ENCODE peak calls at places on chromosome X, in eight cellular contexts. J is fibroblast of the aortic adventitia; Q is foreskin keratinocyte; P is mammary epithelial cell; H is lung; K is left ventricle myocardium inferior; O is fibroblast of mammary gland; C is CD4-positive, alpha-beta T cell. X is an unnamed sample.

GRCh38 chrX:107656965-107657364 is 28.7 kb downstream of the PRPS1 start:
- DNase-seq in K (no peak), J (no peak), H (no peak), C (no peak), P (no peak), Q (no peak), O (no peak), X (no peak)

GRCh38 chrX:154000051-154000450 is 19.7 kb downstream of the IRAK1 start:
- DNase-seq in O (no peak), K (no peak), H (no peak), Q (no peak), C (no peak), J (no peak), P (no peak), X (no peak)

GRCh38 chrX:41384041-41384705 is 50.2 kb downstream of the DDX3X start:
- DNase-seq in H (peak; percentile 80), P (peak; percentile 65), C (peak; percentile 14), J (peak; percentile 82), K (peak; percentile 68), Q (peak; percentile 32), O (peak; percentile 91), X (peak; percentile 53)

GRCh38 chrX:23936198-23936597 is 28.4 kb downstream of the CXorf58 start:
- DNase-seq in H (no peak), J (no peak), C (no peak), K (no peak), O (no peak), Q (no peak), P (no peak), X (no peak)

GRCh38 chrX:79570524-79571240 is 203.5 kb upstream of the ITM2A start:
- DNase-seq in O (no peak), Q (no peak), H (no peak), K (no peak), J (no peak), P (no peak), C (no peak), X (no peak)

GRCh38 chrX:68835104-68835442 is 6.3 kb downstream of the EFNB1 start:
- DNase-seq in Q (no peak), J (no peak), K (no peak), O (no peak), C (no peak), P (no peak), H (no peak), X (no peak)

GRCh38 chrX:16491461-16491860 is 158.5 kb upstream of the S100G start:
- DNase-seq in C (no peak), J (no peak), K (no peak), H (no peak), O (no peak), Q (no peak), P (no peak), X (no peak)

GRCh38 chrX:40105791-40106676 is 8.3 kb upstream of the BCOR start:
- DNase-seq in H (no peak), O (no peak), K (peak; percentile 79), P (peak; percentile 33), J (no peak), Q (no peak), C (peak; percentile 51), X (no peak)

GRCh38 chrX:137432609-137433008 is 133.3 kb upstream of the ZIC3 start:
- DNase-seq in P (no peak), O (no peak), Q (no peak), C (no peak), H (no peak), K (no peak), J (no peak), X (no peak)

GRCh38 chrX:12972239-12972638 is 2.7 kb upstream of the TMSB4X start:
- DNase-seq in P (no peak), Q (no peak), K (no peak), C (no peak), H (no peak), J (no peak), O (no peak), X (no peak)

GRCh38 chrX:108199691-108200090 is 108.1 kb downstream of the ATG4A start:
- DNase-seq in Q (no peak), O (peak; percentile 59), C (no peak), H (no peak), J (peak; percentile 57), K (no peak), P (peak; percentile 14), X (no peak)

GRCh38 chrX:32788936-32789335 is 422.4 kb downstream of the DMD start:
- DNase-seq in K (no peak), Q (no peak), O (no peak), P (no peak), C (no peak), J (no peak), H (no peak), X (no peak)

GRCh38 chrX:1874899-1875298 is 260.0 kb downstream of the ASMT start:
- DNase-seq in O (no peak), Q (no peak), J (no peak), C (no peak), H (no peak), P (no peak), K (no peak), X (no peak)
- TF ChIP-seq CTCF in O (no peak), Q (no peak), J (no peak), C (no peak), H (no peak), P (no peak), K (no peak), X (no peak)

GRCh38 chrX:37302569-37302968 is 46.6 kb upstream of the PRRG1 start:
- DNase-seq in Q (no peak), P (peak; percentile 20), H (no peak), J (peak; percentile 21), K (peak; percentile 12), O (peak; percentile 5), C (no peak), X (peak; percentile 5)
- TF ChIP-seq CTCF in Q (peak; percentile 54), P (peak; percentile 57), H (peak; percentile 12), J (peak; percentile 13), K (peak; percentile 58), O (peak; percentile 14), C (no peak), X (peak; percentile 33)

GRCh38 chrX:7090506-7091095 is 56.9 kb upstream of the STS start:
- DNase-seq in C (no peak), O (no peak), K (no peak), H (no peak), P (no peak), Q (no peak), J (no peak), X (no peak)

GRCh38 chrX:7085879-7086278 is 61.6 kb upstream of the STS start:
- DNase-seq in K (no peak), O (no peak), C (no peak), Q (no peak), H (no peak), J (no peak), P (no peak), X (no peak)

GRCh38 chrX:7091923-7092322 is 55.6 kb upstream of the STS start:
- DNase-seq in J (no peak), O (no peak), K (no peak), Q (no peak), P (no peak), C (no peak), H (no peak), X (no peak)

GRCh38 chrX:7086384-7086783 is 61.1 kb upstream of the STS start:
- DNase-seq in K (no peak), H (no peak), P (no peak), C (no peak), Q (no peak), J (no peak), O (no peak), X (no peak)

GRCh38 chrX:7088968-7089615 is 58.4 kb upstream of the STS start:
- DNase-seq in P (no peak), K (no peak), J (no peak), C (peak; percentile 5), H (no peak), Q (no peak), O (no peak), X (no peak)
- TF ChIP-seq CTCF in P (peak; percentile 20), K (no peak), J (no peak), C (peak; percentile 59), H (no peak), Q (peak; percentile 32), O (no peak), X (no peak)

DNA sequence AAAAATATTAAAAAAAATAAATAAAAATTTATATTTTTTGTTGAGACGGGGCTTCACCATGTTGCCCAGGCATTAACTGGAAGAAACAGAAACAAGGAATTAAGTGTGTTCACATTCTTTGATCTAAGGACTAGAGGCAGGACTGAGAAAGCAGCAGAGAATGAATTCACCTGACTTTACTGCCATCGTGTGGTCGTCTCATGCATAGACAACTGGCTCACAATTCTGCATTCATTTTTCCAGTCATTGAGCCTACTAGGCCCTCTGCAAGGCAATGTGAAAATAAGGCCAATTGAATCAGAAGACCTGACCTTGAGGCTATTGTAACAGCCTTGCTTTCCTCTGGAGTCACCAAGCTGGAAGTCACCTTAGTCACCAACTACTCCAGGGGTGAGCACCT is 37.4 kb downstream of the LHFPL1 start:
- DNase-seq in C (peak; percentile 2), K (no peak), P (peak; percentile 43), Q (no peak), J (peak; percentile 72), O (peak; percentile 64), H (peak; percentile 31), X (no peak)
- TF ChIP-seq CTCF in C (peak; percentile 52), K (peak; percentile 68), P (peak; percentile 76), Q (peak; percentile 63), J (peak; percentile 79), O (peak; percentile 83), H (peak; percentile 34), X (peak; percentile 77)

DNA sequence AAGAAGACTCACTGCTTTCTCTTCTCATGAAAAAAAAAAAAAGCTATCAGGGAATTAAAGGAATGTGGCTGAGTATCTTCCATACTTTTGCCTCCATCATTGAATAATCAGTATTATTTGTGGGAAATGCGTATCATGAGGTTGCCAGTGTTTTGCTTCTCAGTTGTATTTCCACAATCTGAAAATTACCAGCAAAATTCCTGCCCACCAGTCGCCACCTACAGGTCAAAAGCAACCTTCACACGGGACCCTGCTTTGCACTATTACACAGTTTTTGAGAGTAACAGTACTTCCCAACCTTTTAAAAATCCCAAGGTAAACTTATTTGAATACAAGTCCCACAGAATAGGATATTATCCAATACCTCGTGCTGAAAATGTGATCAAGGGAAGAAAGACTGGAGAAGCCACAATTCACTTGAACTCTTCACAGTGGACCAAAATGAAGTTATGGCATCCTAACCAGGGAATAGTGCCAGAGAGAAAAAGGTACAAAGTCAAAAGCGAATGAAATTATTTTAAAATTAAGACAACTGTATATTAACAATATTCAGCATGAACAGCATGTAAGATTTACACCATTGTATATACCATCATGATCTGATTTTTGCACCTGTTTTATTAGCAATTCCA is 30.4 kb downstream of the PGRMC1 start:
- DNase-seq in C (no peak), J (peak; percentile 39), H (no peak), O (peak; percentile 19), P (peak; percentile 6), Q (no peak), K (no peak), X (no peak)
- TF ChIP-seq CTCF in C (peak; percentile 49), J (peak; percentile 84), H (peak; percentile 12), O (peak; percentile 88), P (peak; percentile 81), Q (peak; percentile 61), K (peak; percentile 68), X (peak; percentile 88)